ENCODE peak calls at places on chromosomes 6 and 20, in four cellular contexts. One of them, this sample, is unnamed. For H3K4me1, the result is how much of the 10 kb centered on the place peaks cover.

GRCh38 chr20:46057856-46058655 is 29.0 kb downstream of the SLC12A5 start:
- DNase-seq in Panc1: no peak
- DNase-seq in heart left ventricle: peak
- DNase-seq in upper lobe of right lung: peak
- DNase-seq in this sample: peak

GRCh38 chr6:149860834-149861602 is 3.1 kb downstream of the LRP11 start:
- DNase-seq in Panc1: no peak
- DNase-seq in heart left ventricle: no peak
- DNase-seq in upper lobe of right lung: peak
- DNase-seq in this sample: no peak

GRCh38 chr20:35602851-35603495 is 12.7 kb upstream of the SPAG4 start:
- DNase-seq in Panc1: no peak
- DNase-seq in heart left ventricle: no peak
- DNase-seq in upper lobe of right lung: no peak
- DNase-seq in this sample: no peak

GRCh38 chr20:9025643-9026042 is 43.2 kb upstream of the PLCB4 start:
- DNase-seq in Panc1: no peak
- DNase-seq in heart left ventricle: no peak
- DNase-seq in upper lobe of right lung: no peak
- DNase-seq in this sample: no peak

GRCh38 chr20:47531468-47531867 is 29.8 kb downstream of the NCOA3 start:
- DNase-seq in Panc1: no peak
- DNase-seq in heart left ventricle: no peak
- DNase-seq in upper lobe of right lung: no peak
- DNase-seq in this sample: no peak

GRCh38 chr20:8394308-8394945 is 262.4 kb downstream of the PLCB1 start:
- DNase-seq in Panc1: no peak
- DNase-seq in heart left ventricle: no peak
- DNase-seq in upper lobe of right lung: no peak
- DNase-seq in this sample: no peak

GRCh38 chr20:35828434-35828833 is 56.6 kb downstream of the PHF20 start:
- DNase-seq in Panc1: no peak
- DNase-seq in heart left ventricle: peak
- DNase-seq in upper lobe of right lung: no peak
- DNase-seq in this sample: no peak

GRCh38 chr6:84065718-84066290 is 32.2 kb downstream of the MRAP2 start:
- DNase-seq in Panc1: no peak
- DNase-seq in heart left ventricle: no peak
- DNase-seq in upper lobe of right lung: no peak
- DNase-seq in this sample: no peak

GRCh38 chr6:116580198-116580597 is 8.9 kb downstream of the RWDD1 start:
- DNase-seq in Panc1: no peak
- DNase-seq in heart left ventricle: no peak
- DNase-seq in upper lobe of right lung: no peak
- DNase-seq in this sample: no peak

GRCh38 chr6:107716688-107717089 is 107.4 kb downstream of the SCML4 start:
- DNase-seq in Panc1: no peak
- DNase-seq in heart left ventricle: no peak
- DNase-seq in upper lobe of right lung: no peak
- DNase-seq in this sample: no peak

GRCh38 chr6:5706094-5707033 is 300.4 kb downstream of the NRN1 start:
- DNase-seq in Panc1: no peak
- DNase-seq in heart left ventricle: no peak
- DNase-seq in upper lobe of right lung: no peak
- DNase-seq in this sample: no peak

GRCh38 chr6:111122458-111123286 is 35.4 kb downstream of the SLC16A10 start:
- DNase-seq in Panc1: no peak
- DNase-seq in heart left ventricle: no peak
- DNase-seq in upper lobe of right lung: no peak
- DNase-seq in this sample: no peak

GRCh38 chr6:41231246-41231645 is 3.1 kb downstream of the TREML4 start:
- DNase-seq in Panc1: no peak
- DNase-seq in heart left ventricle: no peak
- DNase-seq in upper lobe of right lung: no peak
- DNase-seq in this sample: no peak

GRCh38 chr6:158474961-158475343 is 84.9 kb upstream of the TMEM181 start:
- DNase-seq in Panc1: peak
- DNase-seq in heart left ventricle: no peak
- DNase-seq in upper lobe of right lung: no peak
- DNase-seq in this sample: no peak

GRCh38 chr6:9766240-9766915 is 648.5 kb downstream of the TFAP2A start:
- DNase-seq in Panc1: no peak
- DNase-seq in heart left ventricle: no peak
- DNase-seq in upper lobe of right lung: no peak
- DNase-seq in this sample: no peak

GRCh38 chr6:31734703-31735500 is 1.4 kb downstream of the CLIC1 start:
- DNase-seq in Panc1: no peak
- DNase-seq in heart left ventricle: peak
- DNase-seq in upper lobe of right lung: no peak
- DNase-seq in this sample: peak

GRCh38 chr20:59322813-59323469 is 22.5 kb downstream of the EDN3 start:
- DNase-seq in Panc1: no peak
- DNase-seq in heart left ventricle: no peak
- DNase-seq in upper lobe of right lung: no peak
- DNase-seq in this sample: no peak

GRCh38 chr20:1810926-1811620 is 84.1 kb upstream of the SIRPA start:
- DNase-seq in Panc1: no peak
- DNase-seq in heart left ventricle: peak
- DNase-seq in upper lobe of right lung: no peak
- DNase-seq in this sample: no peak

GRCh38 chr6:36962874-36963273 is 8.3 kb downstream of the PI16 start:
- DNase-seq in Panc1: no peak
- DNase-seq in heart left ventricle: peak
- DNase-seq in upper lobe of right lung: peak
- DNase-seq in this sample: peak

GRCh38 chr6:47093169-47093568 is 51.0 kb upstream of the ADGRF1 start:
- DNase-seq in Panc1: no peak
- DNase-seq in heart left ventricle: no peak
- DNase-seq in upper lobe of right lung: no peak
- DNase-seq in this sample: no peak

GRCh38 chr6:56445818-56446217 is 196.9 kb downstream of the DST start:
- DNase-seq in Panc1: no peak
- DNase-seq in heart left ventricle: no peak
- DNase-seq in upper lobe of right lung: no peak
- DNase-seq in this sample: no peak

GRCh38 chr6:33028220-33028849 is 18.9 kb upstream of the HLA-DOA start:
- DNase-seq in Panc1: no peak
- DNase-seq in heart left ventricle: no peak
- DNase-seq in upper lobe of right lung: no peak
- DNase-seq in this sample: no peak

GRCh38 chr6:85669735-85670194 is 27.1 kb upstream of the SYNCRIP start:
- DNase-seq in Panc1: no peak
- DNase-seq in heart left ventricle: no peak
- DNase-seq in upper lobe of right lung: no peak
- DNase-seq in this sample: no peak

GRCh38 chr20:9409352-9409751 is 105.0 kb upstream of the LAMP5 start:
- DNase-seq in Panc1: no peak
- DNase-seq in heart left ventricle: no peak
- DNase-seq in upper lobe of right lung: no peak
- DNase-seq in this sample: no peak

GRCh38 chr20:370151-370600 is 10.4 kb upstream of the TRIB3 start:
- DNase-seq in Panc1: no peak
- DNase-seq in heart left ventricle: no peak
- DNase-seq in upper lobe of right lung: peak
- DNase-seq in this sample: peak

GRCh38 chr6:10429638-10430427 is 15.0 kb upstream of the TFAP2A start:
- DNase-seq in Panc1: no peak
- DNase-seq in heart left ventricle: no peak
- DNase-seq in upper lobe of right lung: no peak
- DNase-seq in this sample: no peak

GRCh38 chr6:84166395-84166794 is 61.0 kb downstream of the CEP162 start:
- DNase-seq in Panc1: no peak
- DNase-seq in heart left ventricle: no peak
- DNase-seq in upper lobe of right lung: no peak
- DNase-seq in this sample: no peak

GRCh38 chr6:41257369-41258195 is 28.9 kb downstream of the TREM1 start:
- DNase-seq in Panc1: no peak
- DNase-seq in heart left ventricle: no peak
- DNase-seq in upper lobe of right lung: no peak
- DNase-seq in this sample: no peak

GRCh38 chr6:118939683-118940082 is 4.7 kb upstream of the MCM9 start:
- DNase-seq in Panc1: no peak
- DNase-seq in heart left ventricle: peak
- DNase-seq in upper lobe of right lung: no peak
- DNase-seq in this sample: no peak

GRCh38 chr6:1139155-1139890 is 172.6 kb upstream of the FOXQ1 start:
- DNase-seq in Panc1: no peak
- DNase-seq in heart left ventricle: no peak
- DNase-seq in upper lobe of right lung: no peak
- DNase-seq in this sample: no peak

GRCh38 chr6:8277769-8278168 is 157.6 kb downstream of the SLC35B3 start:
- DNase-seq in Panc1: no peak
- DNase-seq in heart left ventricle: no peak
- DNase-seq in upper lobe of right lung: no peak
- DNase-seq in this sample: no peak

GRCh38 chr6:157954150-157955117 is 27.2 kb upstream of the SYNJ2 start:
- DNase-seq in Panc1: no peak
- DNase-seq in heart left ventricle: no peak
- DNase-seq in upper lobe of right lung: no peak
- DNase-seq in this sample: no peak

GRCh38 chr20:47718398-47718797 is 66.9 kb downstream of the SULF2 start:
- DNase-seq in Panc1: no peak
- DNase-seq in heart left ventricle: no peak
- DNase-seq in upper lobe of right lung: no peak
- DNase-seq in this sample: no peak

GRCh38 chr6:17470209-17470952 is 77.0 kb downstream of the CAP2 start:
- DNase-seq in Panc1: no peak
- DNase-seq in heart left ventricle: no peak
- DNase-seq in upper lobe of right lung: no peak
- DNase-seq in this sample: no peak

GRCh38 chr6:57435475-57436163 is 118.2 kb downstream of the PRIM2 start:
- DNase-seq in Panc1: no peak
- DNase-seq in heart left ventricle: no peak
- DNase-seq in upper lobe of right lung: no peak
- DNase-seq in this sample: no peak

GRCh38 chr6:134310206-134310605 is 7.7 kb downstream of the SGK1 start:
- DNase-seq in Panc1: no peak
- DNase-seq in heart left ventricle: no peak
- DNase-seq in upper lobe of right lung: no peak
- DNase-seq in this sample: no peak

GRCh38 chr20:62928246-62928939 is 2.1 kb upstream of the DIDO1 start:
- DNase-seq in Panc1: no peak
- DNase-seq in heart left ventricle: no peak
- DNase-seq in upper lobe of right lung: no peak
- DNase-seq in this sample: peak

GRCh38 chr20:34112600-34113061 is 588 bp upstream of the EIF2S2 start:
- DNase-seq in Panc1: no peak
- DNase-seq in heart left ventricle: peak
- DNase-seq in upper lobe of right lung: peak
- DNase-seq in this sample: no peak

GRCh38 chr20:10636326-10636818 is 37.4 kb downstream of the JAG1 start:
- DNase-seq in Panc1: no peak
- DNase-seq in heart left ventricle: no peak
- DNase-seq in upper lobe of right lung: no peak
- DNase-seq in this sample: no peak
- H3K27ac ChIP-seq in Panc1: no peak
- H3K27ac ChIP-seq in heart left ventricle: peak
- H3K27ac ChIP-seq in upper lobe of right lung: peak
- H3K27ac ChIP-seq in this sample: peak

DNA sequence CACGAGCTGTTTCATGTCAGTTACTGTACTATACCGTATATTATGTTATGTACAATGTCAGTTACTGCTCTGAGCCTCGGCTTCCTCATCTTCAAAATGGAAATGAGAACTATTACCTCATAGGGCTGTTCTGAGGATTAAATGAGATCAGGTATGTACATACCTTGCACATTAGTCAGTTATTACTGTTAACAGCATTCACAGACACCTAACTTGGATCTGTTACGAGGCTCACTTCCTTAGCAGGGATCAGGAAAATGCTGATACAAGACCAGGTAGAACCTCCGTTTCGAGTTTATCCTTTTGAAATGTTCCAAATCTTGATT is 69.7 kb upstream of the TBC1D7 start:
- DNase-seq in Panc1: no peak
- DNase-seq in heart left ventricle: no peak
- DNase-seq in upper lobe of right lung: no peak
- DNase-seq in this sample: no peak
- TF ChIP-seq CTCF in Panc1: peak
- TF ChIP-seq CTCF in heart left ventricle: no peak
- TF ChIP-seq CTCF in upper lobe of right lung: no peak
- TF ChIP-seq CTCF in this sample: no peak

DNA sequence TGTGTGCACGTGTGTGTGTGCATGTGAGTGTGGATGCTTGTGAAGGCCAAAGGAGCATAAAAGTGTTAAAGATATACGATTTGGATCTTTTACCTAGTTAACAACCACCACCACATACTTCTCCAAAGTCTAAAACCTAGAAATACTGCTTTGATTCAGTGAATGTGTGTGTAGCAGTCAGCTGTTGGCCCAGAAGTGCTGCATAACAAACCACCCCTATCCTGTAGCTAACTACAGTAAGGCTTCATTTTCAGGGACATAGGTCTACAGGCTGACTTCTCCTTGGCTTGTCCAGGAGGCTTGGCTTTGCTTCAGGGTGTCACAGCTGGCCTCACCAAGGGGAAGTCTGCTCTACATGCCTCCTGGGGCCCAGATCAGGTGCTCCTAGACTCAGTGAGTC is 2.4 kb upstream of the CST8 start:
- DNase-seq in Panc1: no peak
- DNase-seq in heart left ventricle: no peak
- DNase-seq in upper lobe of right lung: no peak
- DNase-seq in this sample: no peak
- H3K4me1 ChIP-seq in Panc1: under half
- H3K4me1 ChIP-seq in heart left ventricle: under half
- H3K4me1 ChIP-seq in upper lobe of right lung: under half
- H3K4me1 ChIP-seq in this sample: under half

DNA sequence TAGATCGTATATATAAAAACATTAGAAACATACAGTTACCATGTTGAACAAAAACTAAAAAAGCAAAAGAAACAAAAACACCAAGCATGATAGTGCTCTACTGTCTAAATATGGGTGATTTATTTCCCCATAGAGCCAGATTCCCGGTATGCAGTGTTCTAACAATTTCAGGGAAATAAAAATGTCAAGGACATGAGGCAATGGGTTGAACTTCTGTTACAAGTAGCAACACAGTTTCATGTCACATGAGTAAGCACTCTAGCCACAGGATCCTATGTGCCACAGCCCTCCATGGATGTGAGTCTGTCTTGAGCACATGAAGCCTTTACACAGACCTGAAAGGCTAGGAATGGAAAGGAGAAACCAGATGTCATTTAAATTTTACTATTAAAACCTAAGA is 96.0 kb downstream of the MAP3K5 start:
- DNase-seq in Panc1: no peak
- DNase-seq in heart left ventricle: no peak
- DNase-seq in upper lobe of right lung: no peak
- DNase-seq in this sample: no peak
- H3K27ac ChIP-seq in Panc1: no peak
- H3K27ac ChIP-seq in heart left ventricle: no peak
- H3K27ac ChIP-seq in upper lobe of right lung: peak
- H3K27ac ChIP-seq in this sample: peak

GRCh38 chr20:50484271-50484976 is 25.8 kb upstream of the PTPN1 start:
- DNase-seq in Panc1: no peak
- DNase-seq in heart left ventricle: no peak
- DNase-seq in upper lobe of right lung: no peak
- DNase-seq in this sample: no peak
- TF ChIP-seq CTCF in Panc1: peak
- TF ChIP-seq CTCF in heart left ventricle: no peak
- TF ChIP-seq CTCF in upper lobe of right lung: no peak
- TF ChIP-seq CTCF in this sample: peak

GRCh38 chr20:25291432-25292133 is 43.7 kb downstream of the PYGB start:
- DNase-seq in Panc1: no peak
- DNase-seq in heart left ventricle: no peak
- DNase-seq in upper lobe of right lung: no peak
- DNase-seq in this sample: no peak
- H3K4me1 ChIP-seq in Panc1: under half
- H3K4me1 ChIP-seq in heart left ventricle: under half
- H3K4me1 ChIP-seq in upper lobe of right lung: under half
- H3K4me1 ChIP-seq in this sample: under half

This sample was measured in lower lobe of right lung.